ENCODE peak calls at places on chromosomes 6 and 20, in seven cellular contexts. V, L, R, G, S, Y and M are unnamed samples.

GRCh38 chr6:117992856-117993255 is 85.8 kb downstream of the SLC35F1 start:
- DNase-seq in Y (no peak), G (no peak), S (no peak), L (no peak), R (no peak), V (no peak), M (no peak)

GRCh38 chr6:26599134-26599533 is 2.4 kb downstream of the ABT1 start:
- DNase-seq in G (no peak), R (no peak), V (no peak), Y (no peak), S (no peak), L (no peak), M (no peak)

GRCh38 chr20:10077081-10077471 is 42.3 kb downstream of the ANKEF1 start:
- DNase-seq in V (no peak), G (no peak), S (no peak), Y (no peak), R (no peak), L (no peak), M (no peak)

GRCh38 chr6:98669371-98669770 is 165.0 kb upstream of the POU3F2 start:
- DNase-seq in V (no peak), Y (no peak), L (no peak), G (no peak), S (no peak), R (no peak), M (no peak)

GRCh38 chr20:2151805-2152727 is 50.4 kb downstream of the STK35 start:
- DNase-seq in L (no peak), S (peak), G (peak), V (peak), Y (no peak), R (no peak), M (peak)

GRCh38 chr6:134950482-134950881 is 581 bp upstream of the ALDH8A1 start:
- DNase-seq in G (no peak), V (no peak), L (no peak), S (no peak), Y (no peak), R (no peak), M (no peak)

GRCh38 chr20:48531505-48531904 is 296.3 kb downstream of the PREX1 start:
- DNase-seq in Y (no peak), V (no peak), L (no peak), G (no peak), S (no peak), R (no peak), M (no peak)

GRCh38 chr6:148934534-148934933 is 187.7 kb downstream of the UST start:
- DNase-seq in V (peak), L (no peak), Y (peak), G (peak), S (no peak), R (no peak), M (peak)

GRCh38 chr6:31546339-31546961 is at the start of gene ATP6V1G2:
- DNase-seq in S (peak), Y (peak), G (peak), R (peak), V (peak), L (no peak), M (peak)

GRCh38 chr20:64133951-64134407 is 26.6 kb upstream of the NPBWR2 start:
- DNase-seq in Y (no peak), V (no peak), G (no peak), S (no peak), R (no peak), L (no peak), M (no peak)

GRCh38 chr20:63745961-63746765 is 6.6 kb downstream of the SLC2A4RG start:
- DNase-seq in L (no peak), V (no peak), Y (no peak), R (no peak), S (no peak), G (no peak), M (no peak)

GRCh38 chr6:25006565-25007001 is 70.8 kb upstream of the RIPOR2 start:
- DNase-seq in Y (peak), L (peak), V (peak), G (peak), R (no peak), S (peak), M (peak)

GRCh38 chr6:90216081-90216977 is 80.3 kb downstream of the BACH2 start:
- DNase-seq in L (no peak), V (no peak), R (no peak), G (no peak), S (no peak), Y (no peak), M (peak)

GRCh38 chr6:22575190-22575589 is 5.8 kb downstream of the HDGFL1 start:
- DNase-seq in R (no peak), Y (no peak), V (no peak), S (no peak), L (no peak), G (peak), M (no peak)

GRCh38 chr6:151154418-151154817 is 85.3 kb upstream of the AKAP12 start:
- DNase-seq in R (no peak), Y (peak), S (no peak), L (no peak), V (peak), G (no peak), M (peak)

GRCh38 chr20:25081730-25082497 is at the start of gene VSX1:
- DNase-seq in Y (no peak), R (no peak), G (no peak), V (no peak), S (no peak), L (no peak), M (no peak)

GRCh38 chr6:14921170-14921569 is 324.7 kb upstream of the JARID2 start:
- DNase-seq in L (no peak), Y (no peak), S (peak), R (peak), V (peak), G (no peak), M (peak)

GRCh38 chr6:71394001-71394432 is 105.4 kb downstream of the OGFRL1 start:
- DNase-seq in G (no peak), V (peak), S (no peak), Y (no peak), L (no peak), R (no peak), M (no peak)

GRCh38 chr20:51635680-51636079 is 93.2 kb upstream of the NFATC2 start:
- DNase-seq in L (no peak), R (no peak), G (no peak), V (no peak), S (no peak), Y (no peak), M (no peak)

GRCh38 chr6:152267967-152268845 is 369.0 kb downstream of the SYNE1 start:
- DNase-seq in S (no peak), G (no peak), Y (no peak), V (peak), L (no peak), R (no peak), M (no peak)

GRCh38 chr6:122651604-122652003 is 41.4 kb downstream of the PKIB start:
- DNase-seq in G (no peak), R (no peak), L (no peak), Y (peak), S (no peak), V (peak), M (no peak)

GRCh38 chr6:89375427-89375868 is 22.9 kb upstream of the UBE2J1 start:
- DNase-seq in V (no peak), L (peak), S (peak), Y (no peak), R (peak), G (no peak), M (peak)

GRCh38 chr20:6765469-6766058 is 1.9 kb upstream of the BMP2 start:
- DNase-seq in V (peak), L (no peak), Y (peak), R (no peak), S (no peak), G (peak), M (no peak)

GRCh38 chr6:82988904-82989303 is 76.7 kb downstream of the UBE3D start:
- DNase-seq in S (no peak), V (peak), L (no peak), G (no peak), Y (peak), R (no peak), M (no peak)

GRCh38 chr6:296151-297122 is 4.2 kb downstream of the DUSP22 start:
- DNase-seq in Y (no peak), V (peak), G (no peak), L (no peak), S (no peak), R (no peak), M (no peak)

GRCh38 chr6:132188865-132189264 is 212.4 kb downstream of the MOXD1 start:
- DNase-seq in V (peak), L (no peak), S (no peak), Y (peak), R (no peak), G (peak), M (no peak)

GRCh38 chr6:169921853-169922779 is 170.7 kb downstream of the ERMARD start:
- DNase-seq in R (no peak), Y (no peak), S (no peak), L (no peak), G (no peak), V (no peak), M (no peak)

GRCh38 chr6:5422321-5422915 is 161.1 kb downstream of the FARS2 start:
- DNase-seq in R (no peak), V (peak), G (no peak), S (peak), Y (peak), L (no peak), M (peak)

GRCh38 chr6:19605624-19606023 is 231.5 kb upstream of the ID4 start:
- DNase-seq in V (no peak), Y (no peak), G (no peak), L (no peak), S (no peak), R (no peak), M (no peak)

GRCh38 chr6:44858998-44859397 is 469.1 kb upstream of the RUNX2 start:
- DNase-seq in Y (no peak), G (no peak), V (peak), R (no peak), S (no peak), L (no peak), M (no peak)